ENCODE peak calls at places on chromosomes 1 and 21, in seven cellular contexts. F, U, V, R, S, O and Q are unnamed samples.

GRCh38 chr1:38804062-38804886 is 55.3 kb downstream of the RRAGC start:
- DNase-seq in R (no peak), U (no peak), V (no peak), S (no peak), F (no peak), O (peak; percentile 11), Q (no peak)

GRCh38 chr1:223639333-223639749 is 26.2 kb downstream of the CAPN8 start:
- DNase-seq in F (no peak), U (no peak), O (peak; percentile 43), S (peak; percentile 30), V (no peak), R (no peak), Q (peak; percentile 71)

GRCh38 chr1:246795906-246796694 is 71.9 kb downstream of the SCCPDH start:
- DNase-seq in U (no peak), R (no peak), V (no peak), S (no peak), F (no peak), O (no peak), Q (no peak)

GRCh38 chr1:29709711-29710169 is 473.4 kb downstream of the PTPRU start:
- DNase-seq in R (no peak), F (no peak), S (peak; percentile 82), U (no peak), V (no peak), O (peak; percentile 88), Q (no peak)

GRCh38 chr1:59223943-59224639 is 72.8 kb upstream of the FGGY start:
- DNase-seq in R (no peak), U (no peak), S (no peak), V (no peak), F (no peak), O (no peak), Q (no peak)

GRCh38 chr1:26049531-26050254 is 3.8 kb upstream of the SLC30A2 start:
- DNase-seq in S (no peak), O (peak; percentile 6), U (no peak), F (no peak), R (no peak), V (no peak), Q (no peak)

GRCh38 chr1:236204043-236204442 is 61.7 kb downstream of the GPR137B start:
- DNase-seq in S (no peak), O (no peak), R (no peak), U (no peak), V (no peak), F (no peak), Q (no peak)

GRCh38 chr1:203142684-203143408 is 15.3 kb downstream of the ADORA1 start:
- DNase-seq in S (no peak), F (no peak), U (no peak), V (no peak), R (no peak), O (no peak), Q (no peak)

GRCh38 chr1:214281030-214281901 is at the start of gene SMYD2:
- DNase-seq in F (peak; percentile 87), O (peak; percentile 64), R (peak; percentile 87), U (peak; percentile 77), V (peak; percentile 79), S (peak; percentile 35), Q (peak; percentile 78)

GRCh38 chr1:17875882-17876280 is 120.7 kb downstream of the ACTL8 start:
- DNase-seq in S (peak; percentile 74), U (peak; percentile 30), F (no peak), V (no peak), O (peak; percentile 83), R (no peak), Q (no peak)

GRCh38 chr1:113783254-113784103 is 24.2 kb upstream of the PHTF1 start:
- DNase-seq in V (peak; percentile 70), S (peak; percentile 43), F (peak; percentile 76), O (peak; percentile 62), R (no peak), U (no peak), Q (peak; percentile 59)

GRCh38 chr1:3539707-3540425 is 71.4 kb downstream of the MEGF6 start:
- DNase-seq in U (no peak), F (no peak), O (peak; percentile 74), R (no peak), V (no peak), S (peak; percentile 64), Q (peak; percentile 27)

GRCh38 chr1:212620293-212620692 is 11.7 kb downstream of the ATF3 start:
- DNase-seq in R (no peak), U (no peak), V (no peak), O (no peak), F (no peak), S (no peak), Q (no peak)

GRCh38 chr1:99766378-99766800 is at the start of gene FRRS1:
- DNase-seq in S (peak; percentile 80), O (peak; percentile 84), U (peak; percentile 58), R (peak; percentile 71), V (peak; percentile 51), F (peak; percentile 97), Q (peak; percentile 82)

GRCh38 chr1:28580706-28581530 is 11.1 kb upstream of the RAB42 start:
- DNase-seq in U (no peak), R (no peak), F (peak; percentile 75), S (peak; percentile 29), O (peak; percentile 36), V (peak; percentile 78), Q (peak; percentile 64)

GRCh38 chr1:27934818-27935549 is at the start of gene SMPDL3B:
- DNase-seq in R (no peak), V (no peak), S (peak; percentile 1), U (no peak), F (no peak), O (peak; percentile 19), Q (peak; percentile 24)

GRCh38 chr1:203187306-203188264 is 1.1 kb upstream of the CHI3L1 start:
- DNase-seq in U (no peak), O (no peak), S (no peak), V (no peak), R (no peak), F (peak; percentile 73), Q (no peak)

GRCh38 chr21:30189763-30190162 is 23.2 kb upstream of the CLDN17 start:
- DNase-seq in S (no peak), V (no peak), R (no peak), O (no peak), U (no peak), F (no peak), Q (no peak)

GRCh38 chr21:38777521-38777920 is 28.2 kb upstream of the ETS2 start:
- DNase-seq in R (no peak), F (no peak), U (no peak), V (no peak), O (no peak), S (no peak), Q (no peak)

GRCh38 chr1:151706464-151707415 is 9.9 kb downstream of the CELF3 start:
- DNase-seq in S (no peak), R (no peak), U (no peak), F (no peak), V (no peak), O (no peak), Q (no peak)

GRCh38 chr1:183760661-183761060 is 44.3 kb upstream of the RGL1 start:
- DNase-seq in R (no peak), V (no peak), F (no peak), O (peak; percentile 50), U (no peak), S (peak; percentile 49), Q (no peak)

GRCh38 chr1:176932114-176933104 is 232.1 kb downstream of the ASTN1 start:
- DNase-seq in F (no peak), O (peak; percentile 27), S (peak; percentile 16), R (no peak), V (no peak), U (no peak), Q (no peak)

GRCh38 chr1:53727461-53727860 is 11.5 kb downstream of the GLIS1 start:
- DNase-seq in S (no peak), F (no peak), O (no peak), R (no peak), V (no peak), U (no peak), Q (no peak)

GRCh38 chr1:29090937-29091618 is 32.6 kb downstream of the TMEM200B start:
- DNase-seq in U (no peak), S (no peak), V (no peak), O (no peak), R (no peak), F (no peak), Q (no peak)

GRCh38 chr1:209409786-209410185 is 173.7 kb upstream of the CAMK1G start:
- DNase-seq in O (peak; percentile 94), R (no peak), S (peak; percentile 93), F (no peak), V (no peak), U (no peak), Q (no peak)

GRCh38 chr1:232191560-232191959 is 438.4 kb downstream of the SIPA1L2 start:
- DNase-seq in U (no peak), V (no peak), F (no peak), R (no peak), S (no peak), O (no peak), Q (no peak)
- H3K27ac ChIP-seq in U (no peak overlapping the region), V (no peak overlapping the region), F (no peak overlapping the region), R (no peak overlapping the region), S (no peak overlapping the region), O (no peak overlapping the region), Q (no peak overlapping the region)

DNA sequence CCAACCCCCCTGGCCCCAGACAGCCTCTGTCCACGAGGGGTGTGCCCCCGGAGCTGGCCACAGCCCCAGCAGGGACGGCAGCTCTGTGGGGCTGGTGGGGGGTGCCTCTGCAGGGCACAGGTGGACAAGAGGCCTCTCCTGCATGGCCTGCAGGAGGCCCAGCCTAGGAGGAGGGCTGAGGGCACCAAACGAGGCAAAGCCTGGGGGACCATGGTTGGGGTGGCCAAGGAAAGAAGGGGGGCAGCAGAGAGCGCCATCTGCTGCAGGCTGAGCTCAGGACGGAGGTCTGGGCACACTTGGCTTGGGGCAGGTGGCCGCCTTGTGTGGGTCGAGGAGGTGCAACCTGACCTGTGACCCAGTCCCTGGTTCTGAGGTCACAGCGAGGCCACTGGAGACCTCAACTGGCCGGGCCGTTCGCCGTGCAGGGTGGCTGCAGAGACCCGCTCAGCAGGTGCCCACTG is 27.3 kb downstream of the RRP1 start:
- DNase-seq in O (no peak), U (no peak), S (no peak), R (peak; percentile 52), V (no peak), F (peak; percentile 55), Q (no peak)
- H3K9me3 ChIP-seq in O (no peaks in the 10 kb centered on the region), U (peaks cover 7% of the 10 kb centered on the region), S (peaks cover 4% of the 10 kb centered on the region), R (no peaks in the 10 kb centered on the region), V (no peaks in the 10 kb centered on the region), F (no peaks in the 10 kb centered on the region), Q (no peaks in the 10 kb centered on the region)

GRCh38 chr21:33687634-33688033 is 45.3 kb downstream of the ITSN1 start:
- DNase-seq in S (no peak), R (no peak), O (no peak), F (no peak), U (no peak), V (no peak), Q (peak; percentile 5)
- H3K27ac ChIP-seq in S (no peak overlapping the region), R (no peak overlapping the region), O (no peak overlapping the region), F (no peak overlapping the region), U (no peak overlapping the region), V (no peak overlapping the region), Q (no peak overlapping the region)

GRCh38 chr1:44881011-44881632 is 38.1 kb upstream of the PTCH2 start:
- DNase-seq in S (peak; percentile 91), U (no peak), F (no peak), R (no peak), V (no peak), O (peak; percentile 93), Q (no peak)

GRCh38 chr1:44890007-44890406 is 47.0 kb upstream of the PTCH2 start:
- DNase-seq in U (no peak), O (no peak), S (no peak), R (no peak), F (peak; percentile 46), V (no peak), Q (no peak)

GRCh38 chr1:44885406-44885805 is 42.4 kb upstream of the PTCH2 start:
- DNase-seq in O (no peak), R (no peak), V (no peak), U (no peak), F (no peak), S (no peak), Q (no peak)

GRCh38 chr1:44884746-44885145 is 41.7 kb upstream of the PTCH2 start:
- DNase-seq in O (no peak), F (no peak), R (no peak), V (no peak), U (no peak), S (no peak), Q (no peak)
- H3K9me3 ChIP-seq in O (no peaks in the 10 kb centered on the region), F (no peaks in the 10 kb centered on the region), R (no peaks in the 10 kb centered on the region), V (peaks cover 4% of the 10 kb centered on the region), U (no peaks in the 10 kb centered on the region), S (peaks cover 2% of the 10 kb centered on the region), Q (no peaks in the 10 kb centered on the region)